ENCODE peak calls at places on chromosomes 3 and 15, in six cellular contexts. G is K562, H is right cardiac atrium, E is astrocyte, P is A549, D is HCT116. F is an unnamed sample. For H3K4me1, the result is how much of the 10 kb centered on the place peaks cover.

GRCh38 chr3:13543251-13543650 is 5.7 kb upstream of the FBLN2 start:
- DNase-seq in G (no peak), H (peak), E (peak), P (peak), D (no peak), F (no peak)

GRCh38 chr3:43348852-43349574 is 62.7 kb downstream of the SNRK start:
- DNase-seq in G (no peak), H (no peak), E (no peak), P (no peak), D (no peak), F (no peak)

GRCh38 chr3:70824078-70824477 is 511.6 kb upstream of the MDFIC2 start:
- DNase-seq in G (no peak), H (no peak), E (peak), P (no peak), D (no peak), F (no peak)

GRCh38 chr15:85005744-85006143 is 24.1 kb downstream of the PDE8A start:
- DNase-seq in G (no peak), H (no peak), E (no peak), P (no peak), D (no peak), F (no peak)

GRCh38 chr15:40093224-40093842 is 15.3 kb downstream of the BMF start:
- DNase-seq in G (no peak), H (no peak), E (no peak), P (no peak), D (no peak), F (no peak)

GRCh38 chr15:31510003-31510402 is 183.4 kb downstream of the KLF13 start:
- DNase-seq in G (no peak), H (no peak), E (no peak), P (no peak), D (no peak), F (no peak)

GRCh38 chr3:142652826-142653292 is 56.7 kb downstream of the PLS1 start:
- DNase-seq in G (peak), H (no peak), E (peak), P (no peak), D (no peak), F (no peak)

GRCh38 chr15:45705510-45706473 is 71.0 kb downstream of the SQOR start:
- DNase-seq in G (peak), H (peak), E (peak), P (peak), D (peak), F (peak)

GRCh38 chr15:68614621-68615035 is 35.8 kb downstream of the CORO2B start:
- DNase-seq in G (no peak), H (peak), E (no peak), P (no peak), D (no peak), F (no peak)
- H3K27ac ChIP-seq in G (no peak), H (peak), E (no peak), P (no peak), D (no peak), F (no peak)

GRCh38 chr3:183555541-183556081 is at the start of gene KLHL6:
- DNase-seq in G (no peak), H (peak), E (no peak), P (no peak), D (no peak), F (no peak)

GRCh38 chr3:183554377-183554776 is 1.1 kb downstream of the KLHL6 start:
- DNase-seq in G (no peak), H (no peak), E (no peak), P (no peak), D (no peak), F (no peak)

GRCh38 chr3:183548262-183548769 is 7.2 kb downstream of the KLHL6 start:
- DNase-seq in G (no peak), H (no peak), E (peak), P (peak), D (no peak), F (peak)

GRCh38 chr3:183551930-183552329 is 3.6 kb downstream of the KLHL6 start:
- DNase-seq in G (no peak), H (no peak), E (no peak), P (no peak), D (no peak), F (no peak)

DNA sequence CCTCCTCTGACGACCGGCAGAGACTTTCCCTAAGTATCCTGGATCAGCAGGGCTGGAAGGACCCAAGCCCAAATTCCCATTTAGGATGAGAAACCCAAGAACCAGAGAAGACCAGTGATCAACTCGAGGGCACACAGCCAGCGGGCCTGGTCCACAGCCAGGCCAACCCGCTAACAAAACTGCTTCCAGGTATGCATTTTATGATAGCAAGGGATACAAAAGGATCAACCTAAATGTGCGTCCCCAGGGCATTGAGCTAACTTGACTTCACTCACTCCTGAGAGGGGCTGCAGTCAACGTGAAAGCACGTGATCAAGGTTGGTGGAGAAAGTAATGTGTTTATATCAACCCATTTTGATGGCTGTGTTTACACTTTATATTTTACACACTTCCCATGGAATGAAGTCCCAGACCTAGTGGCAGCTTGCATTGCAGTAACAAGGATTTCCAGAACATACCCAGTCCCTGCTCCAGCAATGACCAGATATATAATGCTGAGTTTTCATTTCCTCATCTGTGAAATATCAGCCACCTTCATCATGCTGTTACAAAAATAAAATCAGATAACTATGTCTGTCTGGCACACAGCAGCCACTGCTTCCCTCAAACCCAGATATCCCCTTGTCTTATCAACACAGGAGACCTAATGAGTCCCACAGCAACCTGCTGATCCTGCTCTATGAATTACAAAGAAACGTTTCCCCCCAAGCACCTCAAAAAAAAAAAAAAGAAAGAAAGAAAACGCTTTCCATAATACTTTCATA is 2.1 kb downstream of the KLHL6 start:
- DNase-seq in G (no peak), H (no peak), E (no peak), P (no peak), D (no peak), F (no peak)
- H3K4me1 ChIP-seq in G (under half), H (under half), E (under half), P (under half), D (under half), F (under half)

GRCh38 chr3:146558811-146559210 is 14.4 kb upstream of the PLSCR1 start:
- DNase-seq in G (no peak), H (no peak), E (no peak), P (no peak), D (no peak), F (no peak)
- H3K27ac ChIP-seq in G (no peak), H (no peak), E (no peak), P (no peak), D (no peak), F (no peak)

DNA sequence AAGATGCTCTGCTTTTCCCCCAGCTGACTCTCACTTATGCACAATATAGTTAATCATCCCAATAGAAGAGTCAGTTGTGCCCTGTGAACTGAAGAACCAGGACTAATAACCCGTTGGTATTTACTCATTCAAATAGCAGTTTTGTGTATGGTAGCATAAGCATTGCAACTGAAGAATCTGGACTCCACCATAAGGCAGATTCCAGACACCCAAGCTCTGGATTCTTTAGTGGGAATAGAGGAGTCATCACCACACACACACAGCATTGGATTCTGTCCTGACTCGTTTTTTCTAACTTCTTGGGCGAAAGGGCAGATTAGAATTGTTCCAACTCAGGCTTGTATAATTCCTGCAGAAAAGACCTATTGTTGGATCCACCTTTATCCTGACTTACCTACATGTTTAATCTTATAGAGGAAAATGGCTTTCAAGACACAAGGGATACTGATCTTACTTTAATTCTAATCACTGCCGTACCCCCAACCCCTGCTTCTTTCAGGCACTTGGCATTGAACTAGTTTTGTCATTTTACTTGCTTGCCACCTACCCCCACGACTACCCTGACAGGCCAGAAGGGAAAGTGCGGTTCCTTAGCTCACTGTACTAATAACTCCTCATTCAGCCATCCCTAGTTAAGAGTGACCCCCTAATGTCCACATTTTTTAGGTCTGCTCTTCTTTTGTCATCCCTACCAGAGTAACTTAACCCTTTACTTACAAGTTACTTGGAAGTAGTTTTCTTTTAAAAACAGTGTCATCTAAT is 42.2 kb downstream of the NKIRAS1 start:
- DNase-seq in G (no peak), H (no peak), E (peak), P (no peak), D (no peak), F (no peak)
- H3K4me1 ChIP-seq in G (under half), H (under half), E (under half), P (under half), D (under half), F (under half)

DNA sequence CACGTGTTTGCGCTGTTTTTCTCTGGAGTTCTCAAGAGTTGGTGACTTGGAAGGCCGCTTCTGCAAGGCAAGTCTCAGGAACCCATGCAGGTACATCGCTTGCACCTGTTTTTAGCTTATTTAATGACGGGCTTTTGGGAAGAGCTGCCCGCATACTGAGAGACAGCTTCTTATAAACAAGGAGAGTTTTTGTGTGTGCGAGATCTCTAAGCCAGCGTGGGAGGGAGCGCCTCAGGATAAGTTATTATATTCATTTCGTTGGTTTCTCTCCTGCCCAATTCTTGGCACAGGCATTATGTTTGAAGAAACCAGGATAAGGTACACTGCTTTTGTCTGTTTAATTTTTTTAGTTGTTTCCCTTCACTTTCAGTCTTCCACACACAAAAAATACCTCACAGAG is 11.4 kb upstream of the SACM1L start:
- DNase-seq in G (no peak), H (no peak), E (no peak), P (no peak), D (no peak), F (no peak)
- H3K27ac ChIP-seq in G (no peak), H (no peak), E (no peak), P (peak), D (no peak), F (no peak)

GRCh38 chr3:49092948-49093852 is 671 bp downstream of the QRICH1 start:
- DNase-seq in G (peak), H (peak), E (peak), P (peak), D (peak), F (peak)
- H3K4me1 ChIP-seq in G (under half), H (under half), E (under half), P (under half), D (under half), F (under half)

GRCh38 chr3:171134170-171134569 is 107.7 kb upstream of the SLC2A2 start:
- DNase-seq in G (no peak), H (no peak), E (no peak), P (no peak), D (no peak), F (no peak)
- H3K27ac ChIP-seq in G (no peak), H (no peak), E (no peak), P (no peak), D (no peak), F (no peak)

DNA sequence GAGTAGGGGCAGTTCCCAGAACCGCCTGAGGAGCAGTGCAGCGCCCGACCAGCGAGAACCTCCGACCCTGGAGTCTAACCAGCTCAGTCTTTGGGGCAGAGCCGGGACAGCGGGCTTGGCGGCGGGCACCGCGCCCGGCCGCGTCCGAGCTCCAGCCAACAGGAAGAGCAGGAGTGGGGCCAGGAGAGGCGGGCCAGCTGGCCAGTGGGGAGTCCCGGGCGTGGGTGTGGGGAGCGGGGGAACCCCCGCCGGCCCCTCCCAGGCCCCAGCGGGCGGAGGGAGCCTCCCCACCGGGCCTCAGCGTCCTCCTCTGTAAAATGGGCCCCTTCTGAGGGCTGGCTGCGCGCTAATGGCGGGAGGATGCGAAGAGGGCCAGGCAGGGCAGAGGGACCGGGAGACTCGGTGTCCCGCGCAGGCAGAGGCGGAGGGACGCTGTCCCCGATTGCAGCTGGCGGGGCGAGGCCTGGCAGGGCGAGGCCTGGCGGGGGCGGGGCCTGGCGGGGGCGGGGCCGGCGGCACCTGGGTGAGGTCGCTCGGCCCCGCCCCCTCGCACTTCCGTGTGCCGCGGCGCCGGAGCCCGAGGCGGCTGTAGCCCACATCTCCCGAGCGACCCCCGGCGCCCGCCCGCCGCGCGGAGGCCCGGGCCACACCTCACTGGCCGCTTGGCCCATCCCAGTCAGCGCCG is at the start of gene PRKCD:
- DNase-seq in G (peak), H (peak), E (peak), P (peak), D (peak), F (no peak)
- H3K4me1 ChIP-seq in G (under half), H (under half), E (under half), P (under half), D (under half), F (under half)